ENCODE peak calls at places on chromosome 1, in five cellular contexts. O, Y, I, F and Q are unnamed samples.

GRCh38 chr1:21174638-21175323 is 1.9 kb downstream of the EIF4G3 start:
- DNase-seq in O (no peak), Y (no peak), I (no peak), F (no peak), Q (no peak)

GRCh38 chr1:47587891-47588582 is 150.2 kb downstream of the FOXD2 start:
- DNase-seq in O (peak), Y (peak), I (no peak), F (no peak), Q (no peak)

GRCh38 chr1:1353389-1354151 is 4.4 kb upstream of the DVL1 start:
- DNase-seq in O (no peak), Y (peak), I (no peak), F (no peak), Q (no peak)

GRCh38 chr1:3261969-3262579 is 192.4 kb upstream of the ARHGEF16 start:
- DNase-seq in O (no peak), Y (no peak), I (no peak), F (no peak), Q (no peak)

GRCh38 chr1:82538876-82539275 is 738.1 kb downstream of the ADGRL2 start:
- DNase-seq in O (no peak), Y (no peak), I (no peak), F (no peak), Q (no peak)

GRCh38 chr1:36099681-36100341 is 11.1 kb downstream of the ADPRS start:
- DNase-seq in O (peak), Y (peak), I (peak), F (peak), Q (peak)

GRCh38 chr1:223417903-223418663 is 24.9 kb downstream of the CCDC185 start:
- DNase-seq in O (no peak), Y (no peak), I (no peak), F (no peak), Q (no peak)

GRCh38 chr1:16717174-16718108 is 22.9 kb upstream of the RNU1-4 start:
- DNase-seq in O (peak), Y (no peak), I (no peak), F (no peak), Q (no peak)